ENCODE peak calls at places on chromosomes 13 and 19, in seven cellular contexts. One of them, this sample, is unnamed.

GRCh38 chr13:40197049-40197448 is 469.4 kb downstream of the FOXO1 start:
- DNase-seq in MM.1S: no peak
- DNase-seq in IMR-90: no peak
- DNase-seq in choroid plexus epithelial cell: no peak
- DNase-seq in aorta: no peak
- DNase-seq in upper lobe of left lung: no peak
- DNase-seq in GM12865: no peak
- DNase-seq in this sample: no peak

GRCh38 chr13:27264181-27264580 is 6.4 kb upstream of the RASL11A start:
- DNase-seq in IMR-90: peak; percentile 89
- DNase-seq in choroid plexus epithelial cell: peak; percentile 82
- DNase-seq in MM.1S: no peak
- DNase-seq in aorta: no peak
- DNase-seq in upper lobe of left lung: no peak
- DNase-seq in GM12865: no peak
- DNase-seq in this sample: no peak

GRCh38 chr13:99704390-99704789 is 203.1 kb downstream of the TM9SF2 start:
- DNase-seq in GM12865: no peak
- DNase-seq in IMR-90: no peak
- DNase-seq in aorta: no peak
- DNase-seq in choroid plexus epithelial cell: no peak
- DNase-seq in MM.1S: no peak
- DNase-seq in upper lobe of left lung: no peak
- DNase-seq in this sample: no peak

GRCh38 chr13:27034678-27035111 is 136.9 kb downstream of the USP12 start:
- DNase-seq in IMR-90: no peak
- DNase-seq in MM.1S: no peak
- DNase-seq in choroid plexus epithelial cell: no peak
- DNase-seq in upper lobe of left lung: no peak
- DNase-seq in aorta: no peak
- DNase-seq in GM12865: no peak
- DNase-seq in this sample: no peak

GRCh38 chr13:36778083-36778671 is 40.8 kb upstream of the RFXAP start:
- DNase-seq in MM.1S: no peak
- DNase-seq in choroid plexus epithelial cell: peak; percentile 80
- DNase-seq in upper lobe of left lung: no peak
- DNase-seq in GM12865: peak; percentile 54
- DNase-seq in aorta: no peak
- DNase-seq in IMR-90: peak; percentile 74
- DNase-seq in this sample: no peak

GRCh38 chr19:18304194-18304495 is 18.7 kb downstream of the LSM4 start:
- DNase-seq in upper lobe of left lung: no peak
- DNase-seq in choroid plexus epithelial cell: no peak
- DNase-seq in GM12865: no peak
- DNase-seq in IMR-90: no peak
- DNase-seq in aorta: no peak
- DNase-seq in MM.1S: peak; percentile 17
- DNase-seq in this sample: no peak

GRCh38 chr13:51601601-51602348 is 17.5 kb downstream of the WDFY2 start:
- DNase-seq in aorta: no peak
- DNase-seq in choroid plexus epithelial cell: no peak
- DNase-seq in GM12865: no peak
- DNase-seq in MM.1S: no peak
- DNase-seq in IMR-90: no peak
- DNase-seq in upper lobe of left lung: no peak
- DNase-seq in this sample: no peak

GRCh38 chr19:37994823-37995130 is 87.8 kb downstream of the SIPA1L3 start:
- DNase-seq in IMR-90: no peak
- DNase-seq in choroid plexus epithelial cell: no peak
- DNase-seq in MM.1S: no peak
- DNase-seq in aorta: no peak
- DNase-seq in GM12865: no peak
- DNase-seq in upper lobe of left lung: no peak
- DNase-seq in this sample: no peak

GRCh38 chr13:44174769-44175425 is 198.7 kb upstream of the SERP2 start:
- DNase-seq in aorta: no peak
- DNase-seq in choroid plexus epithelial cell: peak; percentile 64
- DNase-seq in IMR-90: peak; percentile 76
- DNase-seq in MM.1S: no peak
- DNase-seq in GM12865: peak; percentile 21
- DNase-seq in upper lobe of left lung: no peak
- DNase-seq in this sample: no peak

GRCh38 chr19:46537136-46538097 is 41.8 kb upstream of the PNMA8B start:
- DNase-seq in MM.1S: peak; percentile 26
- DNase-seq in aorta: peak; percentile 87
- DNase-seq in IMR-90: peak; percentile 29
- DNase-seq in GM12865: peak; percentile 47
- DNase-seq in upper lobe of left lung: no peak
- DNase-seq in choroid plexus epithelial cell: peak; percentile 65
- DNase-seq in this sample: no peak

GRCh38 chr13:93685900-93686299 is 459.3 kb downstream of the GPC6 start:
- DNase-seq in MM.1S: no peak
- DNase-seq in IMR-90: no peak
- DNase-seq in choroid plexus epithelial cell: no peak
- DNase-seq in GM12865: no peak
- DNase-seq in upper lobe of left lung: no peak
- DNase-seq in aorta: no peak
- DNase-seq in this sample: no peak

GRCh38 chr13:29956771-29957170 is 106.4 kb upstream of the UBL3 start:
- DNase-seq in choroid plexus epithelial cell: no peak
- DNase-seq in upper lobe of left lung: no peak
- DNase-seq in MM.1S: no peak
- DNase-seq in aorta: no peak
- DNase-seq in IMR-90: no peak
- DNase-seq in GM12865: no peak
- DNase-seq in this sample: no peak

GRCh38 chr13:29952245-29952644 is 101.8 kb upstream of the UBL3 start:
- DNase-seq in IMR-90: no peak
- DNase-seq in MM.1S: no peak
- DNase-seq in upper lobe of left lung: no peak
- DNase-seq in GM12865: no peak
- DNase-seq in choroid plexus epithelial cell: no peak
- DNase-seq in aorta: no peak
- DNase-seq in this sample: no peak

GRCh38 chr13:29955137-29955650 is 104.8 kb upstream of the UBL3 start:
- DNase-seq in upper lobe of left lung: no peak
- DNase-seq in IMR-90: no peak
- DNase-seq in choroid plexus epithelial cell: no peak
- DNase-seq in MM.1S: no peak
- DNase-seq in GM12865: no peak
- DNase-seq in aorta: no peak
- DNase-seq in this sample: no peak

GRCh38 chr13:29954082-29955043 is 103.9 kb upstream of the UBL3 start:
- DNase-seq in MM.1S: no peak
- DNase-seq in choroid plexus epithelial cell: no peak
- DNase-seq in upper lobe of left lung: no peak
- DNase-seq in aorta: no peak
- DNase-seq in IMR-90: no peak
- DNase-seq in GM12865: peak; percentile 16
- DNase-seq in this sample: no peak

GRCh38 chr13:29953542-29953941 is 103.1 kb upstream of the UBL3 start:
- DNase-seq in GM12865: no peak
- DNase-seq in MM.1S: no peak
- DNase-seq in upper lobe of left lung: no peak
- DNase-seq in aorta: no peak
- DNase-seq in choroid plexus epithelial cell: no peak
- DNase-seq in IMR-90: no peak
- DNase-seq in this sample: no peak
- H3K4me3 ChIP-seq in GM12865: no peak overlapping the region
- H3K4me3 ChIP-seq in MM.1S: no peak overlapping the region
- H3K4me3 ChIP-seq in upper lobe of left lung: no peak overlapping the region
- H3K4me3 ChIP-seq in aorta: no peak overlapping the region
- H3K4me3 ChIP-seq in choroid plexus epithelial cell: no peak overlapping the region
- H3K4me3 ChIP-seq in IMR-90: no peak overlapping the region
- H3K4me3 ChIP-seq in this sample: no peak overlapping the region

GRCh38 chr13:114155923-114156883 is 22.9 kb upstream of the CFAP97D2 start:
- DNase-seq in MM.1S: no peak
- DNase-seq in choroid plexus epithelial cell: no peak
- DNase-seq in upper lobe of left lung: no peak
- DNase-seq in GM12865: no peak
- DNase-seq in aorta: no peak
- DNase-seq in IMR-90: no peak
- DNase-seq in this sample: no peak
- H3K4me3 ChIP-seq in MM.1S: peak overlapping the region; percentile 23
- H3K4me3 ChIP-seq in choroid plexus epithelial cell: no peak overlapping the region
- H3K4me3 ChIP-seq in upper lobe of left lung: no peak overlapping the region
- H3K4me3 ChIP-seq in GM12865: no peak overlapping the region
- H3K4me3 ChIP-seq in aorta: no peak overlapping the region
- H3K4me3 ChIP-seq in IMR-90: no peak overlapping the region
- H3K4me3 ChIP-seq in this sample: no peak overlapping the region

GRCh38 chr19:13037718-13038117 is 42.4 kb downstream of the NFIX start:
- DNase-seq in aorta: no peak
- DNase-seq in IMR-90: no peak
- DNase-seq in upper lobe of left lung: no peak
- DNase-seq in GM12865: no peak
- DNase-seq in choroid plexus epithelial cell: no peak
- DNase-seq in MM.1S: no peak
- DNase-seq in this sample: no peak

GRCh38 chr19:13034636-13035035 is 39.4 kb downstream of the NFIX start:
- DNase-seq in MM.1S: no peak
- DNase-seq in aorta: no peak
- DNase-seq in IMR-90: no peak
- DNase-seq in choroid plexus epithelial cell: no peak
- DNase-seq in GM12865: no peak
- DNase-seq in upper lobe of left lung: no peak
- DNase-seq in this sample: no peak

GRCh38 chr19:13036366-13036976 is 41.2 kb downstream of the NFIX start:
- DNase-seq in MM.1S: peak; percentile 76
- DNase-seq in upper lobe of left lung: no peak
- DNase-seq in choroid plexus epithelial cell: peak; percentile 30
- DNase-seq in GM12865: no peak
- DNase-seq in IMR-90: peak; percentile 29
- DNase-seq in aorta: peak; percentile 90
- DNase-seq in this sample: no peak

GRCh38 chr19:13037161-13037560 is 41.9 kb downstream of the NFIX start:
- DNase-seq in upper lobe of left lung: no peak
- DNase-seq in IMR-90: peak; percentile 85
- DNase-seq in aorta: peak; percentile 83
- DNase-seq in GM12865: peak; percentile 29
- DNase-seq in MM.1S: no peak
- DNase-seq in choroid plexus epithelial cell: peak; percentile 86
- DNase-seq in this sample: no peak

DNA sequence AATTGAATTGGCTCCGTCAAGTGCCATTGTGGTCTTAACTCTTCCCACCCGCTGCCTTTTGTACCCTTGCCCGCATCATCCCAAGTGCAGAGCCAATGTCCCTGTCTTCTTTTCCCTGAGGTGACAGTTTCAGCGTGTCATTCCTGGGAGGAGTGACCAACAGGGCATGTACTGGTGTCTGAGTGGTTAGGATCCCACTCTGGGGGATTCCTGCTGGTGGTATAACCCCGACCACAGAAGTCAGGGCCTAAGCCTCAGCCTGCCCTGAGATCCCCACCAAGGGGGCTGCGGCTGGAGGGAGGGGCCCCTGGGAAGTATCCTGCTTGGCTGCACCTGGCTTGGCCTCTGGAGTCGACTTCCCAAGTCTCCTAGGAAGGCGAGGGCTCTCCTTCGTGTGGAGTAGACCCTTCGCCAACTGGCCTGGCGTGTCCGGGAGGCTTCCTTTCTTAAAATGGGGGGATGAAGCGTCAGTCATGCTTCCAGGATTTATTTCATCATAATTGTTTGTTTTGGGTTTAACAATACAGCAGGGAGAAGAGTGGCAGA is 40.6 kb downstream of the NFIX start:
- DNase-seq in aorta: no peak
- DNase-seq in choroid plexus epithelial cell: no peak
- DNase-seq in GM12865: no peak
- DNase-seq in MM.1S: no peak
- DNase-seq in IMR-90: no peak
- DNase-seq in upper lobe of left lung: no peak
- DNase-seq in this sample: no peak
- H3K4me3 ChIP-seq in aorta: no peak overlapping the region
- H3K4me3 ChIP-seq in choroid plexus epithelial cell: no peak overlapping the region
- H3K4me3 ChIP-seq in GM12865: no peak overlapping the region
- H3K4me3 ChIP-seq in MM.1S: no peak overlapping the region
- H3K4me3 ChIP-seq in IMR-90: no peak overlapping the region
- H3K4me3 ChIP-seq in upper lobe of left lung: no peak overlapping the region
- H3K4me3 ChIP-seq in this sample: no peak overlapping the region

GRCh38 chr19:39086401-39086800 is 2.2 kb downstream of the ACP7 start:
- DNase-seq in choroid plexus epithelial cell: no peak
- DNase-seq in MM.1S: no peak
- DNase-seq in GM12865: no peak
- DNase-seq in upper lobe of left lung: no peak
- DNase-seq in IMR-90: no peak
- DNase-seq in aorta: no peak
- DNase-seq in this sample: no peak

GRCh38 chr19:39083599-39083982 is 577 bp upstream of the ACP7 start:
- DNase-seq in choroid plexus epithelial cell: no peak
- DNase-seq in GM12865: no peak
- DNase-seq in upper lobe of left lung: no peak
- DNase-seq in MM.1S: no peak
- DNase-seq in aorta: no peak
- DNase-seq in IMR-90: no peak
- DNase-seq in this sample: no peak

GRCh38 chr19:39083983-39084731 is at the start of gene ACP7:
- DNase-seq in upper lobe of left lung: peak; percentile 77
- DNase-seq in IMR-90: no peak
- DNase-seq in choroid plexus epithelial cell: no peak
- DNase-seq in MM.1S: no peak
- DNase-seq in GM12865: no peak
- DNase-seq in aorta: no peak
- DNase-seq in this sample: no peak

GRCh38 chr19:39085392-39085791 is 1.2 kb downstream of the ACP7 start:
- DNase-seq in choroid plexus epithelial cell: no peak
- DNase-seq in aorta: no peak
- DNase-seq in IMR-90: no peak
- DNase-seq in MM.1S: no peak
- DNase-seq in GM12865: no peak
- DNase-seq in upper lobe of left lung: no peak
- DNase-seq in this sample: no peak

GRCh38 chr19:39084732-39085080 is 538 bp downstream of the ACP7 start:
- DNase-seq in GM12865: no peak
- DNase-seq in aorta: no peak
- DNase-seq in MM.1S: no peak
- DNase-seq in choroid plexus epithelial cell: no peak
- DNase-seq in IMR-90: no peak
- DNase-seq in upper lobe of left lung: no peak
- DNase-seq in this sample: no peak
- H3K4me3 ChIP-seq in GM12865: no peak overlapping the region
- H3K4me3 ChIP-seq in aorta: no peak overlapping the region
- H3K4me3 ChIP-seq in MM.1S: no peak overlapping the region
- H3K4me3 ChIP-seq in choroid plexus epithelial cell: no peak overlapping the region
- H3K4me3 ChIP-seq in IMR-90: no peak overlapping the region
- H3K4me3 ChIP-seq in upper lobe of left lung: no peak overlapping the region
- H3K4me3 ChIP-seq in this sample: no peak overlapping the region

DNA sequence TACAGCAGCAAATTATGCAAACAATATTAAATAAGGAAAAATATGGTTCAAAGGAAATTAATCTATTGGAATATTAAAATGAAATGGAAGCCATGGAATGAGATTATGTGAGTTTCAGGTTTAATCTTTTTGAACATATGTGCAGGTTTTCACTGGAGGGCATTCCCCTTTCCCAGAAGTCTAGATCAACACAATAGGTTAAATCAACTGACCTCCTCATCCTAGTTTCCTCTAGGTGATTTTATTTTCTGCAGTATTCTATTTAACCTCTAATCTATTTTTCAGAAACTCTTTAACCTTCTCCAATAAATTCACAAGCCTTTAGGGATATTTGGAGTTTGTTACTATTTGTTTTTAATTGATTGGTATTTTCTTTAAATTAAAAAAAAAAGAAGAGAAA is 2657.6 kb upstream of the PCDH20 start:
- DNase-seq in aorta: no peak
- DNase-seq in upper lobe of left lung: no peak
- DNase-seq in choroid plexus epithelial cell: no peak
- DNase-seq in MM.1S: no peak
- DNase-seq in IMR-90: no peak
- DNase-seq in GM12865: no peak
- DNase-seq in this sample: no peak
- H3K4me3 ChIP-seq in aorta: no peak overlapping the region
- H3K4me3 ChIP-seq in upper lobe of left lung: no peak overlapping the region
- H3K4me3 ChIP-seq in choroid plexus epithelial cell: no peak overlapping the region
- H3K4me3 ChIP-seq in MM.1S: no peak overlapping the region
- H3K4me3 ChIP-seq in IMR-90: no peak overlapping the region
- H3K4me3 ChIP-seq in GM12865: no peak overlapping the region
- H3K4me3 ChIP-seq in this sample: no peak overlapping the region

This sample was measured in GM06990.